ENCODE peak calls at places on chromosomes 3 and 15, in nine cellular contexts. One of them, this sample, is unnamed.

GRCh38 chr3:129001101-129001816 is at the start of gene EFCC1:
- DNase-seq in heart right ventricle: peak
- DNase-seq in suprapubic skin: peak
- DNase-seq in brain microvascular endothelial cell: no peak
- DNase-seq in osteocyte: no peak
- DNase-seq in coronary artery: no peak
- DNase-seq in MCF 10A: no peak
- DNase-seq in CD14-positive monocyte: no peak
- DNase-seq in spleen: no peak
- DNase-seq in this sample: no peak

GRCh38 chr15:74390552-74391288 is 23.3 kb upstream of the CYP11A1 start:
- DNase-seq in spleen: no peak
- DNase-seq in MCF 10A: no peak
- DNase-seq in CD14-positive monocyte: no peak
- DNase-seq in osteocyte: no peak
- DNase-seq in brain microvascular endothelial cell: no peak
- DNase-seq in suprapubic skin: no peak
- DNase-seq in coronary artery: no peak
- DNase-seq in heart right ventricle: no peak
- DNase-seq in this sample: no peak

GRCh38 chr3:73143821-73144237 is 82.4 kb downstream of the EBLN2 start:
- DNase-seq in spleen: no peak
- DNase-seq in coronary artery: no peak
- DNase-seq in brain microvascular endothelial cell: no peak
- DNase-seq in heart right ventricle: no peak
- DNase-seq in MCF 10A: no peak
- DNase-seq in CD14-positive monocyte: no peak
- DNase-seq in suprapubic skin: no peak
- DNase-seq in osteocyte: peak
- DNase-seq in this sample: no peak

GRCh38 chr3:64908292-64908691 is 220.5 kb upstream of the ADAMTS9 start:
- DNase-seq in MCF 10A: peak
- DNase-seq in osteocyte: no peak
- DNase-seq in coronary artery: no peak
- DNase-seq in spleen: no peak
- DNase-seq in brain microvascular endothelial cell: peak
- DNase-seq in suprapubic skin: no peak
- DNase-seq in CD14-positive monocyte: no peak
- DNase-seq in heart right ventricle: no peak
- DNase-seq in this sample: no peak

GRCh38 chr15:29669823-29670222 is 152.4 kb downstream of the TJP1 start:
- DNase-seq in spleen: no peak
- DNase-seq in MCF 10A: peak
- DNase-seq in brain microvascular endothelial cell: peak
- DNase-seq in coronary artery: no peak
- DNase-seq in CD14-positive monocyte: no peak
- DNase-seq in heart right ventricle: no peak
- DNase-seq in suprapubic skin: no peak
- DNase-seq in osteocyte: no peak
- DNase-seq in this sample: no peak

GRCh38 chr15:57298204-57298603 is 78.1 kb upstream of the CGNL1 start:
- DNase-seq in CD14-positive monocyte: no peak
- DNase-seq in brain microvascular endothelial cell: no peak
- DNase-seq in MCF 10A: no peak
- DNase-seq in osteocyte: no peak
- DNase-seq in suprapubic skin: no peak
- DNase-seq in heart right ventricle: no peak
- DNase-seq in coronary artery: no peak
- DNase-seq in spleen: no peak
- DNase-seq in this sample: no peak

GRCh38 chr3:38968891-38969290 is 82.9 kb downstream of the SCN11A start:
- DNase-seq in suprapubic skin: no peak
- DNase-seq in osteocyte: peak
- DNase-seq in heart right ventricle: no peak
- DNase-seq in MCF 10A: no peak
- DNase-seq in CD14-positive monocyte: no peak
- DNase-seq in brain microvascular endothelial cell: no peak
- DNase-seq in spleen: no peak
- DNase-seq in coronary artery: no peak
- DNase-seq in this sample: no peak

GRCh38 chr3:169662215-169663070 is 1.1 kb downstream of the MECOM start:
- DNase-seq in heart right ventricle: peak
- DNase-seq in osteocyte: peak
- DNase-seq in spleen: peak
- DNase-seq in brain microvascular endothelial cell: peak
- DNase-seq in CD14-positive monocyte: no peak
- DNase-seq in coronary artery: peak
- DNase-seq in suprapubic skin: no peak
- DNase-seq in MCF 10A: peak
- DNase-seq in this sample: no peak

GRCh38 chr15:37819191-37819590 is 115.2 kb upstream of the TMCO5A start:
- DNase-seq in osteocyte: no peak
- DNase-seq in brain microvascular endothelial cell: peak
- DNase-seq in heart right ventricle: no peak
- DNase-seq in CD14-positive monocyte: no peak
- DNase-seq in suprapubic skin: no peak
- DNase-seq in spleen: no peak
- DNase-seq in coronary artery: no peak
- DNase-seq in MCF 10A: no peak
- DNase-seq in this sample: no peak

GRCh38 chr3:12229896-12230295 is 59.0 kb upstream of the PPARG start:
- DNase-seq in MCF 10A: peak
- DNase-seq in heart right ventricle: no peak
- DNase-seq in suprapubic skin: no peak
- DNase-seq in brain microvascular endothelial cell: no peak
- DNase-seq in osteocyte: no peak
- DNase-seq in spleen: no peak
- DNase-seq in coronary artery: no peak
- DNase-seq in CD14-positive monocyte: no peak
- DNase-seq in this sample: no peak

GRCh38 chr3:151047636-151048035 is 37.8 kb upstream of the MED12L start:
- DNase-seq in heart right ventricle: no peak
- DNase-seq in suprapubic skin: no peak
- DNase-seq in CD14-positive monocyte: no peak
- DNase-seq in spleen: no peak
- DNase-seq in MCF 10A: no peak
- DNase-seq in osteocyte: no peak
- DNase-seq in brain microvascular endothelial cell: peak
- DNase-seq in coronary artery: no peak
- DNase-seq in this sample: no peak

GRCh38 chr15:90315276-90315982 is 36.7 kb upstream of the ZNF774 start:
- DNase-seq in osteocyte: peak
- DNase-seq in heart right ventricle: peak
- DNase-seq in brain microvascular endothelial cell: no peak
- DNase-seq in coronary artery: peak
- DNase-seq in spleen: no peak
- DNase-seq in CD14-positive monocyte: no peak
- DNase-seq in suprapubic skin: peak
- DNase-seq in MCF 10A: peak
- DNase-seq in this sample: no peak

GRCh38 chr3:146803746-146804145 is 198.6 kb upstream of the PLSCR5 start:
- DNase-seq in brain microvascular endothelial cell: peak
- DNase-seq in coronary artery: no peak
- DNase-seq in CD14-positive monocyte: no peak
- DNase-seq in spleen: no peak
- DNase-seq in MCF 10A: no peak
- DNase-seq in osteocyte: no peak
- DNase-seq in suprapubic skin: no peak
- DNase-seq in heart right ventricle: no peak
- DNase-seq in this sample: no peak

GRCh38 chr3:52915245-52915772 is 18.0 kb upstream of the STIMATE start:
- DNase-seq in MCF 10A: no peak
- DNase-seq in coronary artery: no peak
- DNase-seq in heart right ventricle: no peak
- DNase-seq in brain microvascular endothelial cell: no peak
- DNase-seq in suprapubic skin: no peak
- DNase-seq in CD14-positive monocyte: no peak
- DNase-seq in osteocyte: no peak
- DNase-seq in spleen: no peak
- DNase-seq in this sample: no peak

GRCh38 chr15:75161788-75162414 is 39.8 kb upstream of the C15orf39 start:
- DNase-seq in heart right ventricle: no peak
- DNase-seq in coronary artery: no peak
- DNase-seq in spleen: peak
- DNase-seq in CD14-positive monocyte: peak
- DNase-seq in suprapubic skin: no peak
- DNase-seq in brain microvascular endothelial cell: no peak
- DNase-seq in MCF 10A: no peak
- DNase-seq in osteocyte: no peak
- DNase-seq in this sample: no peak

GRCh38 chr3:98068824-98069223 is 18.1 kb upstream of the OR5AC2 start:
- DNase-seq in heart right ventricle: no peak
- DNase-seq in brain microvascular endothelial cell: no peak
- DNase-seq in suprapubic skin: no peak
- DNase-seq in osteocyte: no peak
- DNase-seq in spleen: no peak
- DNase-seq in coronary artery: no peak
- DNase-seq in MCF 10A: no peak
- DNase-seq in CD14-positive monocyte: no peak
- DNase-seq in this sample: no peak
- TF ChIP-seq CTCF in heart right ventricle: no peak
- TF ChIP-seq CTCF in brain microvascular endothelial cell: no peak
- TF ChIP-seq CTCF in suprapubic skin: no peak
- TF ChIP-seq CTCF in osteocyte: no peak
- TF ChIP-seq CTCF in spleen: no peak
- TF ChIP-seq CTCF in coronary artery: no peak
- TF ChIP-seq CTCF in MCF 10A: no peak
- TF ChIP-seq CTCF in CD14-positive monocyte: peak
- TF ChIP-seq CTCF in this sample: no peak

GRCh38 chr15:79296583-79296982 is 14.1 kb downstream of the ANKRD34C start:
- DNase-seq in suprapubic skin: no peak
- DNase-seq in spleen: no peak
- DNase-seq in coronary artery: no peak
- DNase-seq in heart right ventricle: no peak
- DNase-seq in brain microvascular endothelial cell: no peak
- DNase-seq in osteocyte: no peak
- DNase-seq in CD14-positive monocyte: no peak
- DNase-seq in MCF 10A: no peak
- DNase-seq in this sample: no peak

GRCh38 chr15:79292011-79292410 is 9.5 kb downstream of the ANKRD34C start:
- DNase-seq in coronary artery: no peak
- DNase-seq in osteocyte: no peak
- DNase-seq in CD14-positive monocyte: no peak
- DNase-seq in MCF 10A: no peak
- DNase-seq in heart right ventricle: no peak
- DNase-seq in spleen: no peak
- DNase-seq in suprapubic skin: no peak
- DNase-seq in brain microvascular endothelial cell: no peak
- DNase-seq in this sample: no peak

GRCh38 chr15:79294075-79294474 is 11.6 kb downstream of the ANKRD34C start:
- DNase-seq in osteocyte: no peak
- DNase-seq in heart right ventricle: no peak
- DNase-seq in brain microvascular endothelial cell: no peak
- DNase-seq in coronary artery: no peak
- DNase-seq in CD14-positive monocyte: no peak
- DNase-seq in suprapubic skin: no peak
- DNase-seq in spleen: no peak
- DNase-seq in MCF 10A: no peak
- DNase-seq in this sample: no peak

DNA sequence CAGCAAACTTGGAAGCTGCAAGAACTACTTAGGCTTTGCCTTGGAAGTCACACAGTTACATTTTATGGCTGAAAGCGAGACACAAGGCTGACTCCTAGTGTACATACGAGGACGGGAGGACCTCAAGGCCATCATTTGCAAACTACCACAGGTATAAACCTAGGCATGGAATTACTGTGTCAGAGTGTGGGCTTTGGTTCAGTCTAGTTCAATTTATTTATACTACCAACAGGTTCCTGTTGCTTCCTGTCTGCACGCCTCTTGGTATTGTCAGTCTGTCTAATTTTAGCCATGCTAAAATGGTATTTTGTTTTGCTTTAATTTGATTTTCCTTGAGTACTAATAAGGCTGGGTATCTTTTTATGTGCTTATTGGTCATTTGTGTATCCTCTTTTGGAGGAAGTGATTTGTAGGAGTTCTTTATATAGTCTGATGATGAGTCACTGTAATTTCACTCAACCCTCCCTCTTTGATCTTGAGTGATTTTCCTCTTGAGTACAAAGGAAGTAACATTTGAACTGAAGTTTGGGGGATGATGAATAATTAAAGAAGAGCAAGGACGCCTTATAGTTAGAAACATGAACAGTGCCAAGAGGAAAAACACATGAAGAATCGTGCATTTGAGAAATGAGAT is 8.2 kb downstream of the ANKRD34C start:
- DNase-seq in coronary artery: no peak
- DNase-seq in heart right ventricle: no peak
- DNase-seq in MCF 10A: no peak
- DNase-seq in osteocyte: no peak
- DNase-seq in CD14-positive monocyte: no peak
- DNase-seq in brain microvascular endothelial cell: no peak
- DNase-seq in spleen: no peak
- DNase-seq in suprapubic skin: no peak
- DNase-seq in this sample: no peak
- TF ChIP-seq CTCF in coronary artery: no peak
- TF ChIP-seq CTCF in heart right ventricle: no peak
- TF ChIP-seq CTCF in MCF 10A: no peak
- TF ChIP-seq CTCF in osteocyte: no peak
- TF ChIP-seq CTCF in CD14-positive monocyte: no peak
- TF ChIP-seq CTCF in brain microvascular endothelial cell: no peak
- TF ChIP-seq CTCF in spleen: no peak
- TF ChIP-seq CTCF in suprapubic skin: no peak
- TF ChIP-seq CTCF in this sample: no peak

GRCh38 chr3:185937689-185938374 is at the start of gene TRA2B:
- DNase-seq in heart right ventricle: peak
- DNase-seq in coronary artery: peak
- DNase-seq in brain microvascular endothelial cell: peak
- DNase-seq in MCF 10A: peak
- DNase-seq in CD14-positive monocyte: peak
- DNase-seq in suprapubic skin: peak
- DNase-seq in spleen: peak
- DNase-seq in osteocyte: peak
- DNase-seq in this sample: peak
- TF ChIP-seq CTCF in heart right ventricle: peak
- TF ChIP-seq CTCF in coronary artery: no peak
- TF ChIP-seq CTCF in brain microvascular endothelial cell: peak
- TF ChIP-seq CTCF in MCF 10A: no peak
- TF ChIP-seq CTCF in CD14-positive monocyte: peak
- TF ChIP-seq CTCF in suprapubic skin: peak
- TF ChIP-seq CTCF in spleen: peak
- TF ChIP-seq CTCF in osteocyte: peak
- TF ChIP-seq CTCF in this sample: no peak

DNA sequence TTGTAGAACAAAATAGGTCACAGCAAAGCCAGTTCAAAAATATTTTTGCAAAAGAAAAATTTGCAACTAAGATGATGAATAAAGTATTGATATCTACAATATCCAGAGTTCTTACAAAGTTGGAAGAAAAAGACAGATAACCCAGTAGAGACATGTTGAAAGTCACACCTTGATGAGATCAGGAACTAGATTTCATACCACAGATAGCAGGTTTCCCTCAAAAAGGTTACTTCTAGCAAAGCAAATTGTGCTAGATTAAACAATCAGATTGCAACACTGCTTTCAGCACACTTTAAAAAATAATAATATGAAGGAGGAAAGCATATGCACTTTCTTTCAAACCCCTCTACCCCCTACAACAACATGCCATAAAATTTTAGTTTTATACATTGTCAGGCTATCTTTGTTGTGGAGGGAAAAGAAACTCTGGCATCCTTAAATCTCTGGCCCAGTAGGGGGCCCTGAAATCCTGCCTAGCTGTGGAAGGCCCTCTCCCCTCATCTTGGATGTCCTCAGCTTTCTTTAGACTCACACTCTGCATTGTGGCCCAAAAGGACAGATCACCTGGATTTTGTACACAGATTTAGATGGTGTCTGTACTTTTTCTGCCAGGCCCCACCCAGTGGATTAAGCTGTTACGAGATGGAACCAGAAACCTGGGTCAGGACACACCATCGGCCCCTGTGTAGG is 50.9 kb downstream of the CCR3 start:
- DNase-seq in heart right ventricle: no peak
- DNase-seq in MCF 10A: no peak
- DNase-seq in CD14-positive monocyte: no peak
- DNase-seq in coronary artery: no peak
- DNase-seq in brain microvascular endothelial cell: no peak
- DNase-seq in suprapubic skin: no peak
- DNase-seq in osteocyte: no peak
- DNase-seq in spleen: no peak
- DNase-seq in this sample: no peak
- TF ChIP-seq CTCF in heart right ventricle: no peak
- TF ChIP-seq CTCF in MCF 10A: no peak
- TF ChIP-seq CTCF in CD14-positive monocyte: no peak
- TF ChIP-seq CTCF in coronary artery: no peak
- TF ChIP-seq CTCF in brain microvascular endothelial cell: peak
- TF ChIP-seq CTCF in suprapubic skin: no peak
- TF ChIP-seq CTCF in osteocyte: no peak
- TF ChIP-seq CTCF in spleen: no peak
- TF ChIP-seq CTCF in this sample: no peak

This sample was measured in omental fat pad.